ENCODE peak calls at places on chromosome 1, in four cellular contexts. Z, H, F and T are unnamed samples.

GRCh38 chr1:242240691-242241090 is 241.8 kb upstream of the MAP1LC3C start:
- DNase-seq in Z (no peak), H (no peak), F (no peak), T (no peak)

GRCh38 chr1:15206418-15207030 is 40.5 kb upstream of the FHAD1 start:
- DNase-seq in Z (no peak), H (no peak), F (peak), T (no peak)

GRCh38 chr1:220552672-220553258 is 24.8 kb downstream of the MARK1 start:
- DNase-seq in Z (no peak), H (no peak), F (no peak), T (no peak)

GRCh38 chr1:59006309-59006698 is 222.5 kb upstream of the JUN start:
- DNase-seq in Z (no peak), H (no peak), F (no peak), T (no peak)

GRCh38 chr1:244450597-244451538 is 841 bp downstream of the ADSS2 start:
- DNase-seq in Z (peak), H (peak), F (peak), T (peak)

GRCh38 chr1:226608699-226609505 is 60.3 kb downstream of the STUM start:
- DNase-seq in Z (no peak), H (peak), F (peak), T (peak)

GRCh38 chr1:186680031-186681012 is at the start of gene PTGS2:
- DNase-seq in Z (peak), H (peak), F (peak), T (peak)

GRCh38 chr1:150268342-150268705 is 492 bp downstream of the APH1A start:
- DNase-seq in Z (peak), H (no peak), F (peak), T (peak)

GRCh38 chr1:31672988-31673387 is 28.3 kb upstream of the PEF1 start:
- DNase-seq in Z (no peak), H (no peak), F (no peak), T (no peak)

GRCh38 chr1:183699643-183700160 is 46.6 kb upstream of the APOBEC4 start:
- DNase-seq in Z (no peak), H (peak), F (no peak), T (no peak)

GRCh38 chr1:25040122-25040685 is 110.1 kb upstream of the RUNX3 start:
- DNase-seq in Z (no peak), H (no peak), F (no peak), T (peak)

GRCh38 chr1:231039161-231040018 is 664 bp downstream of the FAM89A start:
- DNase-seq in Z (peak), H (peak), F (peak), T (peak)

GRCh38 chr1:51506537-51506936 is 12.5 kb downstream of the EPS15 start:
- DNase-seq in Z (no peak), H (peak), F (no peak), T (no peak)

GRCh38 chr1:230284891-230285290 is 141.2 kb downstream of the PGBD5 start:
- DNase-seq in Z (no peak), H (no peak), F (no peak), T (no peak)

DNA sequence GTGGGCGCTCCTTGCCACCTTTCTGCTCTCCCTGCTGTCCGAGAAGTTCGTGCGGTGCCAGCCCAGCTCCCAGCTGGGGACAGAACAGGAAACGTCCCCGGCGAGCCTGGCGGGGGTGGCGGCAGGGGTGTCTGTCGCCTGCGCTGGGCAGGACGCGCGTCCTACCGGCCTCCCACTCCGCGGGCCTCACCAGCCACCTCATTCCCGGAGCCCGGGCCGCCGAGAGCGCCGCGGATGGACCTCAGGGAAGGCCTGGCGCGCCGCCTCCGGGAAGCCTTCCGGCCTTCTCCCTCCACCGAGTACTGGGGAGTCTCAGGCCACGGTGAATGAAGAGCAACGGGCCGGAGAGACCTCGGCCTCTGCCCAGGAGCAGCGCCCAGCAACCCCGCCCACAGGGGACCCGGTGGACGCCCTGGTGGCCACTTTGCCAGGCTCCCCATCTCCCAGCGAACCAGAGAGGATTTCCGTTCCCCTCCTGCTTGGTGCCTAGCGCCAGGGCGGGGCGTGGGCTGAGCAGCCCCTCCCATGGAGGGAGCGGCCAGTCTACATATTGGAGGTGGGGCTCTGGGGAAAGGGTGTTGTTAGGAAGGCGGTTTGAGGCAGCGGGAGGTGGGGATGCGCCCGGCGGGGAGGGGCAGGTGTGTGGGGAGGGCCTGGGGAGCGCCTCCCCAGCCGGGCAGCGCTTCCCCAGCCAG is 9.5 kb upstream of the TNFRSF14 start:
- DNase-seq in Z (no peak), H (peak), F (peak), T (no peak)
- TF ChIP-seq CTCF in Z (no peak), H (no peak), F (peak), T (peak)

GRCh38 chr1:40663324-40664166 is 1.9 kb downstream of the RIMS3 start:
- DNase-seq in Z (no peak), H (no peak), F (no peak), T (no peak)

GRCh38 chr1:40664791-40665190 is 691 bp downstream of the RIMS3 start:
- DNase-seq in Z (no peak), H (no peak), F (no peak), T (no peak)

GRCh38 chr1:40664167-40664537 is 1.3 kb downstream of the RIMS3 start:
- DNase-seq in Z (no peak), H (no peak), F (no peak), T (no peak)

GRCh38 chr1:40662864-40663263 is 2.6 kb downstream of the RIMS3 start:
- DNase-seq in Z (no peak), H (peak), F (no peak), T (no peak)

DNA sequence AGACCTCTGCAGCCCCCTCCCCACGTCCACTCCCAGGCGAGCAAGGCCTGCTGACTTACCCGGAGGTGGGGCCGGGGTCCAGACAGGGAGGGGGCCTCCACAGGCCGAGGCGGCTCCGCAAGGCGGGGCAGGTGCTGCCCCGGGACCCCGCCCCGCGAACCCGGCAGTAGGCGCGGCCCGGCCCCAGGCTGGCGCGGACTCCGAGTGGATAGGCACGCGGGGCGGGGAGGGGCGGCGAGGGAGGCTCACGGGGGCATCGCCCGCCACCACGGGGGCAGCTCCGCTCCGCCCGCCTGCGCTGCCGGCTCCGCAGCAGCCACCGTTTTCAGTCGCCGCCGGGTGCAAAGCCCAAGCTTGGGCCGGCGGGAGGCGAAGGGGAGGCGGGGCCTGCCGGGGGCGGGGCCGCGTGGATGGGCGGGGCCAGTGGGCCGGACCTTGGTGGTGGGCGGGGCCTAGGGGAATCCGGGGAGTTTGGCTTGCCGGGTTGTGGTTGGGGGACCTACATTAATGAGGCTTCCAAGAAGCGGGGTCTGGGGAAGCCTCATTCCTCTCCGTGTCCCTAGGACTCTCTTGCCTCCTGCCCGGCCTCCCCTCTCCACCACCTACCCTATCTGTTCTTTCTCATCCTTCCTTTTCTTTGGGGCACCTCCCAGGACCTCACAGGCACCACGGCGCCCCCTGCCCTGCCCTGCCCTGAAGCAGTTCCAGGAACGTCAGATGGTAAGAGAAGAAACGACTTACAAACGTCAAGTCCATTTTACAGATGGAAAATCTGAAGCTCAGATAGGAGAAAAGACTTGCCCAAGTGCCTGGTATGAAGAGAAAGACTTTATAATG is at the start of gene RIMS3:
- DNase-seq in Z (peak), H (peak), F (peak), T (peak)
- TF ChIP-seq CTCF in Z (no peak), H (no peak), F (no peak), T (no peak)

DNA sequence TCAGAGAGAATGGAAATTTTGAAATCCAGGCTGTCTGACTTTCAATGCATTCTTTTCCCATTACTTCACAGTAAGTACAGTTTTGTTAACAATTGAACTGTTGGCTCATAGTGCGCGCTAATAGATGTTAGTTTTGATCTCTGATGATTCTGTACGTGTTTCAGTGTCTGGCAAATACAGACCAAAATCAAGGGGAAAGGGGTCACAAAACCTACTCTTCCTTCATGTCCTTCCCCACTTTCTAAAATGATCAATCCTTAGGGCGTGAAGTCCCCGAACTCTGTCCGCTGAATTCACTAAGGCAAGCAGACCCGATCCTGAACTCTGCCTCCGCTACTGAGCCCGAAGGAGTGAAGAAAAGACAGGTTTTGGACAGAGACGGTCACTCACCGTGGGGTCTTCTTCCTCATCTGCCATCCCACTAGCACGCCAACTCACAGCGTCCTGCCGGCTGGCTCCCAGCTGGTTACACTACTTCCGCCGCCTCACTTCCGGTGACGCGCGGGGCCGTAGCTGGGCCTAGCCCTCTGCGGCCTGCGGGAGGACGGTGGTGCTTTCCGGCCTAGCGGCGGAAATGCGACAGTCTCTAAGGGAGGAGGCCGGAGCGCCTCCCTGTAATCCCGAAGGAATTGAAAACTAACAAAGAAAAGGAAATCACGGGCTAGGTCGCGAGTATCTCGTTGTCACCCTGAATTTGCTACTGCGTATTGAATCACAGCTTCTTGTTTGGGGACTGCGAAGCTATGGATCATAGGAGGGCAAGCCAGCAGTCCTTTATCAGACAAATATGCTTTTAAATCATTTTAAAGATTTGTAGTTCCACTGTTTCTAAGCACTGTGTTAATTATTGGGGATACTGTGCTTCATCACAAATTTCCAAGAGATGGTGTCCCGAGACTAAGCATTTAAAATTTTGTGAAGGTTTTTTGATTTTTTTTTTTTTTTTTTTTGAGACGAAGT is at the start of gene TAF13:
- DNase-seq in Z (peak), H (peak), F (peak), T (peak)
- TF ChIP-seq CTCF in Z (peak), H (peak), F (peak), T (peak)

GRCh38 chr1:63777286-63777685 is 3.5 kb downstream of the ROR1 start:
- DNase-seq in Z (no peak), H (no peak), F (no peak), T (no peak)
- TF ChIP-seq CTCF in Z (no peak), H (no peak), F (no peak), T (no peak)

GRCh38 chr1:6225651-6226050 is 10.1 kb downstream of the ICMT start:
- DNase-seq in Z (no peak), H (no peak), F (no peak), T (no peak)

GRCh38 chr1:6221210-6221784 is 14.5 kb downstream of the ICMT start:
- DNase-seq in Z (no peak), H (no peak), F (no peak), T (no peak)

GRCh38 chr1:6222644-6223043 is 13.1 kb downstream of the ICMT start:
- DNase-seq in Z (no peak), H (no peak), F (peak), T (no peak)

GRCh38 chr1:6223617-6224016 is 12.1 kb downstream of the ICMT start:
- DNase-seq in Z (no peak), H (no peak), F (no peak), T (no peak)

GRCh38 chr1:6224733-6225132 is 11.0 kb downstream of the ICMT start:
- DNase-seq in Z (no peak), H (no peak), F (no peak), T (no peak)
- TF ChIP-seq CTCF in Z (no peak), H (no peak), F (no peak), T (no peak)